ENCODE peak calls at places on chromosomes 7 and 10, in four cellular contexts. Z, G, D and X are unnamed samples.

GRCh38 chr7:100496509-100496908 is 12.8 kb downstream of the NYAP1 start:
- DNase-seq in G (no peak), D (no peak), Z (no peak), X (no peak)

GRCh38 chr7:37916673-37917660 is at the start of gene SFRP4:
- DNase-seq in Z (no peak), D (peak; percentile 76), G (peak; percentile 51), X (peak; percentile 75)

GRCh38 chr7:104962781-104963180 is 51.2 kb upstream of the KMT2E start:
- DNase-seq in Z (no peak), G (no peak), D (no peak), X (no peak)

GRCh38 chr7:70104243-70104642 is 506.0 kb downstream of the AUTS2 start:
- DNase-seq in Z (no peak), D (no peak), G (no peak), X (no peak)

GRCh38 chr10:121527690-121528089 is 70.6 kb downstream of the FGFR2 start:
- DNase-seq in Z (no peak), D (no peak), G (no peak), X (no peak)

GRCh38 chr7:130695840-130696239 is 9.5 kb upstream of the TSGA13 start:
- DNase-seq in D (peak; percentile 21), G (no peak), Z (no peak), X (peak; percentile 12)

GRCh38 chr10:88989824-88990527 is 622 bp upstream of the FAS start:
- DNase-seq in G (peak; percentile 59), Z (no peak), D (no peak), X (no peak)

GRCh38 chr7:91636728-91637127 is 243.8 kb downstream of the MTERF1 start:
- DNase-seq in D (no peak), Z (no peak), G (no peak), X (no peak)

GRCh38 chr10:18282094-18282493 is 141.9 kb downstream of the CACNB2 start:
- DNase-seq in G (no peak), Z (no peak), D (no peak), X (no peak)